ENCODE peak calls at places on chromosomes 5 and 9, in nine cellular contexts. One of them, this sample, is unnamed.

GRCh38 chr5:7050986-7051385 is 337.8 kb downstream of the TENT4A start:
- DNase-seq in esophagus squamous epithelium: no peak
- DNase-seq in tibial nerve: no peak
- DNase-seq in ELR: no peak
- DNase-seq in activated T-cell treated with anti-CD3 and anti-CD28 coated beads, Interleukin-2, amount 50 U/mL, for 4 hours: no peak
- DNase-seq in uterus: no peak
- DNase-seq in CD8-positive, alpha-beta T cell: no peak
- DNase-seq in omental fat pad: no peak
- DNase-seq in HTR-8/SVneo: no peak
- DNase-seq in this sample: no peak

GRCh38 chr5:43973908-43974307 is 370.9 kb downstream of the NNT start:
- DNase-seq in CD8-positive, alpha-beta T cell: no peak
- DNase-seq in ELR: no peak
- DNase-seq in HTR-8/SVneo: no peak
- DNase-seq in tibial nerve: no peak
- DNase-seq in uterus: no peak
- DNase-seq in esophagus squamous epithelium: no peak
- DNase-seq in activated T-cell treated with anti-CD3 and anti-CD28 coated beads, Interleukin-2, amount 50 U/mL, for 4 hours: no peak
- DNase-seq in omental fat pad: no peak
- DNase-seq in this sample: no peak

GRCh38 chr5:170427672-170428236 is 38.6 kb upstream of the KCNMB1 start:
- DNase-seq in CD8-positive, alpha-beta T cell: no peak
- DNase-seq in uterus: no peak
- DNase-seq in omental fat pad: no peak
- DNase-seq in ELR: no peak
- DNase-seq in esophagus squamous epithelium: no peak
- DNase-seq in tibial nerve: no peak
- DNase-seq in activated T-cell treated with anti-CD3 and anti-CD28 coated beads, Interleukin-2, amount 50 U/mL, for 4 hours: no peak
- DNase-seq in HTR-8/SVneo: no peak
- DNase-seq in this sample: no peak

GRCh38 chr5:4374866-4375265 is 765.3 kb upstream of the ADAMTS16 start:
- DNase-seq in uterus: no peak
- DNase-seq in omental fat pad: no peak
- DNase-seq in CD8-positive, alpha-beta T cell: no peak
- DNase-seq in tibial nerve: no peak
- DNase-seq in activated T-cell treated with anti-CD3 and anti-CD28 coated beads, Interleukin-2, amount 50 U/mL, for 4 hours: no peak
- DNase-seq in HTR-8/SVneo: no peak
- DNase-seq in esophagus squamous epithelium: no peak
- DNase-seq in ELR: no peak
- DNase-seq in this sample: no peak

GRCh38 chr5:78560456-78560855 is 88.1 kb downstream of the LHFPL2 start:
- DNase-seq in activated T-cell treated with anti-CD3 and anti-CD28 coated beads, Interleukin-2, amount 50 U/mL, for 4 hours: no peak
- DNase-seq in tibial nerve: no peak
- DNase-seq in esophagus squamous epithelium: no peak
- DNase-seq in CD8-positive, alpha-beta T cell: no peak
- DNase-seq in ELR: no peak
- DNase-seq in uterus: no peak
- DNase-seq in HTR-8/SVneo: no peak
- DNase-seq in omental fat pad: no peak
- DNase-seq in this sample: no peak

GRCh38 chr9:36149197-36149596 is 12.7 kb downstream of the GLIPR2 start:
- DNase-seq in tibial nerve: no peak
- DNase-seq in activated T-cell treated with anti-CD3 and anti-CD28 coated beads, Interleukin-2, amount 50 U/mL, for 4 hours: no peak
- DNase-seq in omental fat pad: no peak
- DNase-seq in uterus: peak; percentile 46
- DNase-seq in ELR: peak; percentile 80
- DNase-seq in esophagus squamous epithelium: no peak
- DNase-seq in CD8-positive, alpha-beta T cell: no peak
- DNase-seq in HTR-8/SVneo: no peak
- DNase-seq in this sample: no peak

GRCh38 chr5:4511996-4512656 is 628.0 kb upstream of the ADAMTS16 start:
- DNase-seq in uterus: no peak
- DNase-seq in activated T-cell treated with anti-CD3 and anti-CD28 coated beads, Interleukin-2, amount 50 U/mL, for 4 hours: no peak
- DNase-seq in HTR-8/SVneo: no peak
- DNase-seq in esophagus squamous epithelium: no peak
- DNase-seq in tibial nerve: no peak
- DNase-seq in omental fat pad: no peak
- DNase-seq in ELR: no peak
- DNase-seq in CD8-positive, alpha-beta T cell: no peak
- DNase-seq in this sample: no peak

GRCh38 chr5:79512692-79513518 is 1.0 kb downstream of the HOMER1 start:
- DNase-seq in omental fat pad: no peak
- DNase-seq in CD8-positive, alpha-beta T cell: no peak
- DNase-seq in activated T-cell treated with anti-CD3 and anti-CD28 coated beads, Interleukin-2, amount 50 U/mL, for 4 hours: no peak
- DNase-seq in esophagus squamous epithelium: no peak
- DNase-seq in ELR: peak; percentile 43
- DNase-seq in tibial nerve: no peak
- DNase-seq in HTR-8/SVneo: peak; percentile 23
- DNase-seq in uterus: no peak
- DNase-seq in this sample: no peak

GRCh38 chr5:139668064-139668880 is 20.1 kb downstream of the CXXC5 start:
- DNase-seq in CD8-positive, alpha-beta T cell: peak; percentile 42
- DNase-seq in uterus: peak; percentile 41
- DNase-seq in HTR-8/SVneo: no peak
- DNase-seq in omental fat pad: no peak
- DNase-seq in esophagus squamous epithelium: no peak
- DNase-seq in tibial nerve: no peak
- DNase-seq in activated T-cell treated with anti-CD3 and anti-CD28 coated beads, Interleukin-2, amount 50 U/mL, for 4 hours: peak; percentile 42
- DNase-seq in ELR: peak; percentile 64
- DNase-seq in this sample: no peak

GRCh38 chr5:73280386-73280785 is 107.4 kb downstream of the TMEM174 start:
- DNase-seq in CD8-positive, alpha-beta T cell: no peak
- DNase-seq in activated T-cell treated with anti-CD3 and anti-CD28 coated beads, Interleukin-2, amount 50 U/mL, for 4 hours: no peak
- DNase-seq in esophagus squamous epithelium: no peak
- DNase-seq in HTR-8/SVneo: no peak
- DNase-seq in omental fat pad: no peak
- DNase-seq in uterus: no peak
- DNase-seq in ELR: no peak
- DNase-seq in tibial nerve: no peak
- DNase-seq in this sample: no peak

GRCh38 chr5:53355316-53355715 is 125.1 kb upstream of the FST start:
- DNase-seq in esophagus squamous epithelium: no peak
- DNase-seq in omental fat pad: no peak
- DNase-seq in HTR-8/SVneo: no peak
- DNase-seq in uterus: no peak
- DNase-seq in activated T-cell treated with anti-CD3 and anti-CD28 coated beads, Interleukin-2, amount 50 U/mL, for 4 hours: no peak
- DNase-seq in CD8-positive, alpha-beta T cell: no peak
- DNase-seq in tibial nerve: no peak
- DNase-seq in ELR: peak; percentile 42
- DNase-seq in this sample: no peak

GRCh38 chr9:115121140-115121710 is 3.3 kb upstream of the TNC start:
- DNase-seq in tibial nerve: no peak
- DNase-seq in activated T-cell treated with anti-CD3 and anti-CD28 coated beads, Interleukin-2, amount 50 U/mL, for 4 hours: no peak
- DNase-seq in uterus: no peak
- DNase-seq in esophagus squamous epithelium: no peak
- DNase-seq in HTR-8/SVneo: no peak
- DNase-seq in CD8-positive, alpha-beta T cell: no peak
- DNase-seq in ELR: peak; percentile 69
- DNase-seq in omental fat pad: no peak
- DNase-seq in this sample: no peak

This sample was measured in ascending aorta.